ENCODE peak calls at places on chromosome 20, in nine cellular contexts. K, S, P, T, C, G, L, Z and U are unnamed samples.

GRCh38 chr20:20663841-20664240 is 48.6 kb downstream of the RALGAPA2 start:
- DNase-seq in K (no peak), P (no peak), L (no peak), Z (no peak), G (no peak), S (no peak), C (peak; percentile 15), T (no peak), U (no peak)

GRCh38 chr20:62801284-62802010 is 3.2 kb upstream of the OGFR start:
- DNase-seq in G (no peak), T (no peak), L (no peak), P (no peak), C (no peak), Z (no peak), S (no peak), K (no peak), U (no peak)

GRCh38 chr20:15848126-15848525 is 725.1 kb downstream of the KIF16B start:
- DNase-seq in C (no peak), Z (no peak), S (no peak), K (no peak), T (no peak), L (no peak), P (no peak), G (no peak), U (no peak)

GRCh38 chr20:37542281-37542680 is 14.6 kb upstream of the BLCAP start:
- DNase-seq in T (no peak), Z (no peak), K (no peak), P (peak; percentile 75), L (no peak), C (peak; percentile 33), S (no peak), G (no peak), U (no peak)

GRCh38 chr20:33929917-33930316 is 63.8 kb upstream of the RALY start:
- DNase-seq in P (no peak), K (no peak), L (no peak), T (no peak), G (no peak), Z (no peak), C (no peak), S (no peak), U (no peak)

GRCh38 chr20:10433623-10434466 is at the start of gene MKKS:
- DNase-seq in T (peak; percentile 80), L (peak; percentile 79), G (peak; percentile 74), S (peak; percentile 94), P (peak; percentile 96), Z (peak; percentile 90), K (peak; percentile 95), C (peak; percentile 98), U (peak; percentile 82)

GRCh38 chr20:14778875-14779274 is 441.5 kb upstream of the FLRT3 start:
- DNase-seq in L (no peak), P (no peak), K (no peak), C (peak; percentile 6), G (no peak), Z (no peak), S (no peak), T (no peak), U (no peak)

GRCh38 chr20:15637971-15638754 is 935.1 kb downstream of the KIF16B start:
- DNase-seq in C (no peak), T (no peak), L (no peak), G (no peak), S (no peak), K (peak; percentile 84), P (no peak), Z (no peak), U (no peak)

GRCh38 chr20:7399575-7399974 is 540.7 kb downstream of the HAO1 start:
- DNase-seq in S (no peak), Z (no peak), G (no peak), T (no peak), L (no peak), K (no peak), C (no peak), P (no peak), U (no peak)

GRCh38 chr20:25394276-25394675 is 3.6 kb upstream of the ABHD12 start:
- DNase-seq in C (no peak), G (no peak), K (no peak), P (no peak), T (no peak), Z (no peak), L (no peak), S (no peak), U (no peak)

GRCh38 chr20:43563991-43564390 is 5.2 kb downstream of the SGK2 start:
- DNase-seq in T (no peak), L (no peak), K (no peak), P (no peak), S (no peak), C (no peak), G (no peak), Z (no peak), U (no peak)

GRCh38 chr20:33531047-33531877 is 41.4 kb downstream of the CBFA2T2 start:
- DNase-seq in Z (no peak), S (no peak), G (no peak), K (peak; percentile 29), T (no peak), P (peak; percentile 26), C (peak; percentile 32), L (no peak), U (no peak)

GRCh38 chr20:14951105-14951504 is 613.7 kb upstream of the FLRT3 start:
- DNase-seq in T (no peak), K (no peak), S (no peak), Z (no peak), C (peak; percentile 44), G (no peak), P (no peak), L (no peak), U (no peak)

GRCh38 chr20:16580127-16580526 is 6.9 kb upstream of the KIF16B start:
- DNase-seq in Z (no peak), G (no peak), S (no peak), P (peak; percentile 66), L (no peak), K (peak; percentile 73), C (peak; percentile 90), T (no peak), U (no peak)

GRCh38 chr20:1945660-1946059 is 48.2 kb downstream of the PDYN start:
- DNase-seq in C (no peak), S (no peak), G (no peak), L (no peak), Z (no peak), P (no peak), K (no peak), T (no peak), U (no peak)

GRCh38 chr20:10476319-10476724 is 41.2 kb downstream of the SLX4IP start:
- DNase-seq in K (no peak), Z (no peak), P (no peak), L (no peak), G (no peak), S (no peak), T (no peak), C (peak; percentile 64), U (peak; percentile 65)

GRCh38 chr20:50992336-50992732 is 30.6 kb downstream of the KCNG1 start:
- DNase-seq in G (no peak), L (no peak), T (no peak), S (no peak), K (no peak), C (no peak), Z (no peak), P (no peak), U (no peak)

GRCh38 chr20:4748847-4749246 is 27.1 kb downstream of the PRND start:
- DNase-seq in P (no peak), G (no peak), Z (no peak), S (no peak), K (peak; percentile 47), C (no peak), L (no peak), T (no peak), U (no peak)

GRCh38 chr20:5524886-5525285 is 208.1 kb upstream of the PROKR2 start:
- DNase-seq in L (no peak), K (no peak), C (no peak), P (no peak), S (no peak), G (no peak), T (no peak), Z (no peak), U (no peak)

GRCh38 chr20:55153321-55153720 is 677.9 kb downstream of the DOK5 start:
- DNase-seq in L (no peak), S (no peak), Z (no peak), C (no peak), T (no peak), P (no peak), K (no peak), G (no peak), U (no peak)

GRCh38 chr20:34268851-34269668 is 27.8 kb downstream of the ASIP start:
- DNase-seq in K (peak; percentile 53), P (peak; percentile 59), C (peak; percentile 37), G (no peak), T (no peak), L (peak; percentile 9), S (peak; percentile 57), Z (no peak), U (no peak)

GRCh38 chr20:50575869-50576720 is 65.9 kb downstream of the PTPN1 start:
- DNase-seq in P (peak; percentile 78), K (peak; percentile 72), L (peak; percentile 47), T (peak; percentile 22), Z (peak; percentile 31), G (peak; percentile 79), C (peak; percentile 83), S (peak; percentile 83), U (no peak)

GRCh38 chr20:35017099-35017835 is 61.6 kb downstream of the MYH7B start:
- DNase-seq in K (no peak), T (no peak), G (no peak), C (no peak), P (no peak), S (no peak), L (no peak), Z (no peak), U (no peak)

GRCh38 chr20:59010321-59010994 is 3.4 kb upstream of the CTSZ start:
- DNase-seq in P (no peak), L (no peak), Z (no peak), C (no peak), K (no peak), S (peak; percentile 66), T (no peak), G (no peak), U (no peak)

GRCh38 chr20:16662462-16662861 is 67.4 kb upstream of the SNRPB2 start:
- DNase-seq in T (no peak), C (no peak), K (no peak), Z (no peak), P (no peak), L (no peak), G (no peak), S (no peak), U (no peak)

GRCh38 chr20:62719250-62719945 is 10.8 kb downstream of the NTSR1 start:
- DNase-seq in K (no peak), G (no peak), S (no peak), C (no peak), Z (no peak), P (no peak), T (no peak), L (no peak), U (no peak)